ENCODE peak calls at places on chromosomes 3 and 15, in five cellular contexts. One of them, this sample, is unnamed.

GRCh38 chr3:173993299-173993698 is 595.8 kb downstream of the NLGN1 start:
- DNase-seq in tibial artery: no peak
- DNase-seq in Karpas-422: no peak
- DNase-seq in A549: peak; percentile 4
- DNase-seq in OCI-LY7: no peak
- DNase-seq in this sample: no peak

GRCh38 chr3:133722935-133723334 is 23.3 kb upstream of the TF start:
- DNase-seq in A549: no peak
- DNase-seq in Karpas-422: no peak
- DNase-seq in OCI-LY7: no peak
- DNase-seq in tibial artery: no peak
- DNase-seq in this sample: no peak

GRCh38 chr3:78994174-78995027 is 773.4 kb downstream of the ROBO1 start:
- DNase-seq in A549: no peak
- DNase-seq in OCI-LY7: no peak
- DNase-seq in tibial artery: no peak
- DNase-seq in Karpas-422: no peak
- DNase-seq in this sample: peak; percentile 27

GRCh38 chr3:119257111-119257510 is 16.4 kb upstream of the B4GALT4 start:
- DNase-seq in Karpas-422: no peak
- DNase-seq in A549: no peak
- DNase-seq in OCI-LY7: no peak
- DNase-seq in tibial artery: no peak
- DNase-seq in this sample: no peak

GRCh38 chr15:39756806-39757522 is 25.7 kb downstream of the FSIP1 start:
- DNase-seq in A549: peak; percentile 65
- DNase-seq in OCI-LY7: peak; percentile 69
- DNase-seq in Karpas-422: peak; percentile 81
- DNase-seq in tibial artery: no peak
- DNase-seq in this sample: no peak

GRCh38 chr3:53709856-53710674 is 136.2 kb downstream of the CHDH start:
- DNase-seq in Karpas-422: peak; percentile 83
- DNase-seq in tibial artery: peak; percentile 60
- DNase-seq in OCI-LY7: peak; percentile 59
- DNase-seq in A549: peak; percentile 71
- DNase-seq in this sample: peak; percentile 41

GRCh38 chr15:49037546-49037940 is 8.7 kb downstream of the SECISBP2L start:
- DNase-seq in OCI-LY7: no peak
- DNase-seq in Karpas-422: no peak
- DNase-seq in tibial artery: no peak
- DNase-seq in A549: no peak
- DNase-seq in this sample: no peak

GRCh38 chr3:153357436-153357835 is 195.4 kb downstream of the RAP2B start:
- DNase-seq in Karpas-422: no peak
- DNase-seq in tibial artery: no peak
- DNase-seq in A549: no peak
- DNase-seq in OCI-LY7: no peak
- DNase-seq in this sample: no peak

GRCh38 chr3:66133050-66133757 is 87.6 kb upstream of the SLC25A26 start:
- DNase-seq in OCI-LY7: no peak
- DNase-seq in A549: no peak
- DNase-seq in Karpas-422: no peak
- DNase-seq in tibial artery: no peak
- DNase-seq in this sample: no peak

GRCh38 chr15:76327191-76328105 is 9.1 kb upstream of the ISL2 start:
- DNase-seq in tibial artery: no peak
- DNase-seq in OCI-LY7: no peak
- DNase-seq in A549: no peak
- DNase-seq in Karpas-422: no peak
- DNase-seq in this sample: no peak

GRCh38 chr15:78035319-78035718 is 42.2 kb downstream of the TBC1D2B start:
- DNase-seq in Karpas-422: no peak
- DNase-seq in OCI-LY7: no peak
- DNase-seq in A549: no peak
- DNase-seq in tibial artery: no peak
- DNase-seq in this sample: no peak

GRCh38 chr3:112847692-112848091 is 1.0 kb upstream of the CD200R1L start:
- DNase-seq in tibial artery: no peak
- DNase-seq in A549: no peak
- DNase-seq in OCI-LY7: peak; percentile 43
- DNase-seq in Karpas-422: no peak
- DNase-seq in this sample: no peak

GRCh38 chr3:102530443-102531195 is 95.8 kb downstream of the ZPLD1 start:
- DNase-seq in Karpas-422: no peak
- DNase-seq in A549: peak; percentile 19
- DNase-seq in OCI-LY7: no peak
- DNase-seq in tibial artery: no peak
- DNase-seq in this sample: no peak

GRCh38 chr3:74535281-74535680 is 79.2 kb downstream of the CNTN3 start:
- DNase-seq in A549: no peak
- DNase-seq in Karpas-422: no peak
- DNase-seq in OCI-LY7: no peak
- DNase-seq in tibial artery: no peak
- DNase-seq in this sample: no peak

GRCh38 chr15:51803961-51804360 is 25.5 kb upstream of the TMOD3 start:
- DNase-seq in OCI-LY7: no peak
- DNase-seq in Karpas-422: no peak
- DNase-seq in A549: peak; percentile 28
- DNase-seq in tibial artery: no peak
- DNase-seq in this sample: no peak

GRCh38 chr3:43183456-43183855 is 77.6 kb upstream of the POMGNT2 start:
- DNase-seq in OCI-LY7: no peak
- DNase-seq in Karpas-422: no peak
- DNase-seq in A549: no peak
- DNase-seq in tibial artery: no peak
- DNase-seq in this sample: no peak

DNA sequence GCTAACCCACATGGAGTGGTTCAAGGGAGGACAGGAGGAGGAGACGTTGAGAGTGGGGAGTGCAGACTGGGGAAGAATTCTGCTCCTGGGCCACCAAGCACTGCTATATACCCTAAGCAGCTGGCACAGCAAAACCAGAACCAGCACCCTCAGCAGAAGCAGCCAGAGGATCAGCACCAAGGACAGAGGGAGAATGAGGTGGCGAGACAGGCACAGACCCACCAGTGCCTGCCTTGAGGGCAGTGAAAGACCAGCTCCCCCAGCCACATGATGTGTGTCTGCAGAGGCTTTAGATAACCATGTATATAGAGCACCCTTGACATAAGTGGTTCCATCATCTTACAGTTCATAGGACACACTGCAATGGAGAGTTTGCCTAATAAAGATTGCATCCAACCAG is 319.0 kb downstream of the GABRB3 start:
- DNase-seq in OCI-LY7: no peak
- DNase-seq in tibial artery: no peak
- DNase-seq in A549: no peak
- DNase-seq in Karpas-422: no peak
- DNase-seq in this sample: no peak
- H3K27ac ChIP-seq in OCI-LY7: no peak overlapping the region
- H3K27ac ChIP-seq in tibial artery: no peak overlapping the region
- H3K27ac ChIP-seq in A549: no peak overlapping the region
- H3K27ac ChIP-seq in Karpas-422: no peak overlapping the region
- H3K27ac ChIP-seq in this sample: no peak overlapping the region

DNA sequence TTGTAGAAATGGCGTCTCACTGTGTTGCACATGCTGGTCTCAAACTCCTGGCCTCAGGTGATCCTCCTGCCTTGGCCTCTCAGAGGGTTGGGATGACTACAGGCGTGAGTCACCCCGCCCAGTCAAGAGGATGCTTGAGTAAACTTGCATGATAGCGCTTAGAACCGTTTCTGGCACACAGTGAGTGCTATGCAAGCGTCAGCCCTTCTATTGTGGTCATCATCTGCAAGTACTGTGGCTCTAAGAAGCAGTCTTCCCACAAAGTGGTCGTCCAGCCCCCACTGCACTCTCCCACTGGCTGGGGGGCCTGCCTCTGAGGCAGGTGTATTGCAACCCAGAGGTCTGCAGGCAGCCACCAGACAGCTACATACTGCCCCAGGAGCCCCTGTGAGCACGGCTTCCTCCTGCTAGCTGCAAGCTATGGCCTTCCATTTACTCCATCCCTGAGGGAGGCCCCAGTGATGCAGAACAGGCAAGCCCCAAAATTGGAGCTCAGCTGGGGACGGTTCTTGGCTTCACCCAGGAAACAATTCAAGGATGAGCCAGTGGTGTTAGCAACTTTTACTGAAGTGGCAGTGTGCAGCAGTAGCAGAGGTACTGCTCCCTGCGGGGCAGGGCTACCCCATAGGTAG is 95.4 kb downstream of the LSM3 start:
- DNase-seq in A549: peak; percentile 24
- DNase-seq in Karpas-422: no peak
- DNase-seq in tibial artery: no peak
- DNase-seq in OCI-LY7: no peak
- DNase-seq in this sample: no peak
- H3K4me1 ChIP-seq in A549: peaks cover 8% of the 10 kb centered on the region
- H3K4me1 ChIP-seq in Karpas-422: peaks cover 12% of the 10 kb centered on the region
- H3K4me1 ChIP-seq in tibial artery: no peaks in the 10 kb centered on the region
- H3K4me1 ChIP-seq in OCI-LY7: peaks cover 15% of the 10 kb centered on the region
- H3K4me1 ChIP-seq in this sample: peaks cover 4% of the 10 kb centered on the region

GRCh38 chr15:94380798-94381197 is 149.4 kb downstream of the MCTP2 start:
- DNase-seq in Karpas-422: no peak
- DNase-seq in A549: no peak
- DNase-seq in OCI-LY7: no peak
- DNase-seq in tibial artery: no peak
- DNase-seq in this sample: no peak

GRCh38 chr15:94385441-94385840 is 154.1 kb downstream of the MCTP2 start:
- DNase-seq in OCI-LY7: no peak
- DNase-seq in Karpas-422: no peak
- DNase-seq in tibial artery: no peak
- DNase-seq in A549: no peak
- DNase-seq in this sample: no peak

GRCh38 chr15:94383041-94383440 is 151.7 kb downstream of the MCTP2 start:
- DNase-seq in Karpas-422: peak; percentile 62
- DNase-seq in tibial artery: no peak
- DNase-seq in A549: no peak
- DNase-seq in OCI-LY7: peak; percentile 63
- DNase-seq in this sample: no peak

GRCh38 chr15:94381384-94381783 is 150.0 kb downstream of the MCTP2 start:
- DNase-seq in Karpas-422: no peak
- DNase-seq in OCI-LY7: no peak
- DNase-seq in tibial artery: no peak
- DNase-seq in A549: no peak
- DNase-seq in this sample: no peak

GRCh38 chr15:94383706-94384105 is 152.3 kb downstream of the MCTP2 start:
- DNase-seq in Karpas-422: no peak
- DNase-seq in tibial artery: no peak
- DNase-seq in OCI-LY7: no peak
- DNase-seq in A549: no peak
- DNase-seq in this sample: no peak
- H3K27ac ChIP-seq in Karpas-422: no peak overlapping the region
- H3K27ac ChIP-seq in tibial artery: no peak overlapping the region
- H3K27ac ChIP-seq in OCI-LY7: peak overlapping the region; percentile 42
- H3K27ac ChIP-seq in A549: no peak overlapping the region
- H3K27ac ChIP-seq in this sample: no peak overlapping the region

DNA sequence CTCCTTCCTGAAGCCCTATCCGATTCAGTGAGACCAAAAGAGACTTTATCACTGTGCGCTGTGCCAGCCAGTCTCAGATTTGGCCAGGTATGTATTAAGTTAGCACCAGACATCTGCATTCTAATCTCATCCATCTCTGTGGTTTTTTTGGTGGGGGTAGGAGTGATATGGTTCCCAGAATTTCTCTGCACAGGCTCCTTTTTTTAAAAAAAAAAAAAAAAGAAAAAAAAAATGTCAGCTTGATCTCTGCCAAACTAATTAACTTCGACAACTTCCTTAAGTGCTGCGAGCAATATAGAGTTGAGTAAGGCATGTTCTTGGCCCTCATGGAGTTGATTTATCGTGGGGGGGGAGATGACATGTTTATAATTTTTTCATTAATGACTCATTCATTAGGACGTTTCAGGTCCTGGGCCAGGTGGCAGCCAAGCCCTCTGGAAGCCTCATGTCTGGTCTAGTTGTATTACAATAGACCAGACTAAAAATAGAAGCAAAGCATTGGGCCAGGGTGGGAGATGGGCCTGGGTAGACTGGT is 12.9 kb downstream of the SLCO3A1 start:
- DNase-seq in A549: no peak
- DNase-seq in tibial artery: peak; percentile 30
- DNase-seq in Karpas-422: no peak
- DNase-seq in OCI-LY7: no peak
- DNase-seq in this sample: no peak
- H3K4me1 ChIP-seq in A549: peaks cover 28% of the 10 kb centered on the region
- H3K4me1 ChIP-seq in tibial artery: peaks cover 24% of the 10 kb centered on the region
- H3K4me1 ChIP-seq in Karpas-422: peaks cover 81% of the 10 kb centered on the region
- H3K4me1 ChIP-seq in OCI-LY7: peaks cover 75% of the 10 kb centered on the region
- H3K4me1 ChIP-seq in this sample: peaks cover 5% of the 10 kb centered on the region

GRCh38 chr3:172070799-172071198 is 31.4 kb downstream of the FNDC3B start:
- DNase-seq in A549: no peak
- DNase-seq in tibial artery: no peak
- DNase-seq in Karpas-422: no peak
- DNase-seq in OCI-LY7: no peak
- DNase-seq in this sample: no peak

GRCh38 chr3:172069473-172069872 is 30.1 kb downstream of the FNDC3B start:
- DNase-seq in A549: no peak
- DNase-seq in OCI-LY7: no peak
- DNase-seq in tibial artery: no peak
- DNase-seq in Karpas-422: no peak
- DNase-seq in this sample: no peak

GRCh38 chr3:172068977-172069376 is 29.6 kb downstream of the FNDC3B start:
- DNase-seq in OCI-LY7: no peak
- DNase-seq in Karpas-422: no peak
- DNase-seq in A549: no peak
- DNase-seq in tibial artery: no peak
- DNase-seq in this sample: no peak

GRCh38 chr3:172071780-172072179 is 32.4 kb downstream of the FNDC3B start:
- DNase-seq in tibial artery: no peak
- DNase-seq in A549: no peak
- DNase-seq in OCI-LY7: no peak
- DNase-seq in Karpas-422: no peak
- DNase-seq in this sample: no peak

DNA sequence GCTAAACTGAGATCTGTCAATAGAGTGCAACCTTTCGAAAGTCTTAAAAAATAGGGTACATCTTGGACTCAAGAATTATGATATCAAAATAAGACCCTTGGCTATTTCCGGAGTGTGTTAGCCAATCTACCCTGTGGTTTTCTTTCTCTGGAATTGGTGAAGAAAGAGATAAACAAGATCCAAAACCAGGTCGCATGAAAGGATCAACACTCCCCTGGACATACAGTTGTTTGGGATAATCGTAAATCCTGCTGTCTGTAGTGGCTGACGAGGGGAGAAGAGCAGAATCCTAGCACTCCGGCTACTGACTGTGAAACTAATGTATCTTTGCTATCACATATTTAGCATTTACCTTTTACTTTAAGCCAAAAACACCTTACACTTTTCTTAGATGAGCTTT is 30.9 kb downstream of the FNDC3B start:
- DNase-seq in OCI-LY7: no peak
- DNase-seq in Karpas-422: no peak
- DNase-seq in tibial artery: no peak
- DNase-seq in A549: no peak
- DNase-seq in this sample: no peak
- H3K27ac ChIP-seq in OCI-LY7: no peak overlapping the region
- H3K27ac ChIP-seq in Karpas-422: no peak overlapping the region
- H3K27ac ChIP-seq in tibial artery: peak overlapping the region; percentile 57
- H3K27ac ChIP-seq in A549: no peak overlapping the region
- H3K27ac ChIP-seq in this sample: no peak overlapping the region